ENCODE peak calls at places on chromosomes 6 and 20, in four cellular contexts. P, W, C and T are unnamed samples.
A peak's percentile ranks its signal among the peaks of the same experiment; 100 is the strongest.

GRCh38 chr6:159788757-159789376 is 535 bp downstream of the TCP1 start:
- DNase-seq in P (peak; percentile 58), W (peak; percentile 14), C (no peak), T (no peak)

GRCh38 chr20:51037499-51038110 is 14.7 kb upstream of the KCNG1 start:
- DNase-seq in P (no peak), W (no peak), C (no peak), T (no peak)

GRCh38 chr6:34391023-34391485 is 1.4 kb downstream of the NUDT3 start:
- DNase-seq in P (peak; percentile 68), W (no peak), C (no peak), T (peak; percentile 66)

GRCh38 chr20:1165521-1165920 is 19.3 kb downstream of the TMEM74B start:
- DNase-seq in P (no peak), W (no peak), C (no peak), T (no peak)

GRCh38 chr6:140779341-140779740 is 1353.4 kb upstream of the GJE1 start:
- DNase-seq in P (peak; percentile 46), W (no peak), C (no peak), T (no peak)

GRCh38 chr6:144477396-144477795 is 192.3 kb downstream of the UTRN start:
- DNase-seq in P (no peak), W (no peak), C (no peak), T (peak; percentile 35)

GRCh38 chr20:38870733-38871559 is 55.3 kb upstream of the FAM83D start:
- DNase-seq in P (peak; percentile 25), W (peak; percentile 30), C (no peak), T (no peak)

GRCh38 chr20:63702036-63702665 is 5.6 kb downstream of the ARFRP1 start:
- DNase-seq in P (no peak), W (no peak), C (no peak), T (no peak)

GRCh38 chr6:2221724-2222274 is 23.6 kb downstream of the GMDS start:
- DNase-seq in P (no peak), W (no peak), C (no peak), T (no peak)

GRCh38 chr20:52783769-52784168 is 188.4 kb upstream of the TSHZ2 start:
- DNase-seq in P (no peak), W (no peak), C (no peak), T (no peak)

GRCh38 chr20:38873050-38873581 is 53.1 kb upstream of the FAM83D start:
- DNase-seq in P (no peak), W (peak; percentile 60), C (peak; percentile 73), T (no peak)

GRCh38 chr6:43083041-43083669 is 7.0 kb downstream of the PTK7 start:
- DNase-seq in P (no peak), W (no peak), C (no peak), T (no peak)

GRCh38 chr20:18090477-18090876 is 32.8 kb upstream of the OVOL2 start:
- DNase-seq in P (no peak), W (no peak), C (no peak), T (no peak)

GRCh38 chr6:79810153-79810806 is 137.1 kb downstream of the ELOVL4 start:
- DNase-seq in P (no peak), W (no peak), C (no peak), T (no peak)

GRCh38 chr6:150267686-150268561 is 100.9 kb upstream of the IYD start:
- DNase-seq in P (peak; percentile 86), W (no peak), C (no peak), T (peak; percentile 52)

GRCh38 chr20:32626859-32627636 is 41.9 kb upstream of the NOL4L start:
- DNase-seq in P (no peak), W (no peak), C (no peak), T (no peak)

GRCh38 chr20:59161626-59162170 is 1.9 kb upstream of the ZNF831 start:
- DNase-seq in P (no peak), W (no peak), C (peak; percentile 70), T (no peak)

GRCh38 chr20:23928788-23929187 is 49.2 kb upstream of the CST5 start:
- DNase-seq in P (no peak), W (peak; percentile 21), C (peak; percentile 35), T (no peak)

GRCh38 chr20:48275737-48276342 is 490.6 kb upstream of the SULF2 start:
- DNase-seq in P (no peak), W (no peak), C (no peak), T (no peak)

GRCh38 chr6:150249261-150249660 is 106.4 kb downstream of the PPP1R14C start:
- DNase-seq in P (peak; percentile 30), W (no peak), C (no peak), T (no peak)

GRCh38 chr6:43396408-43397149 is 27.1 kb upstream of the ZNF318 start:
- DNase-seq in P (no peak), W (no peak), C (no peak), T (no peak)

GRCh38 chr6:84633771-84634170 is 130.6 kb downstream of the TBX18 start:
- DNase-seq in P (no peak), W (no peak), C (no peak), T (no peak)

GRCh38 chr6:108944707-108945685 is 96.8 kb downstream of the ARMC2 start:
- DNase-seq in P (peak; percentile 84), W (no peak), C (no peak), T (peak; percentile 97)

GRCh38 chr20:32203556-32204484 is 3.7 kb downstream of the PLAGL2 start:
- DNase-seq in P (no peak), W (no peak), C (no peak), T (no peak)

GRCh38 chr20:42846784-42847490 is 342.8 kb downstream of the PTPRT start:
- DNase-seq in P (no peak), W (no peak), C (no peak), T (no peak)

GRCh38 chr6:15870354-15871043 is 207.7 kb upstream of the DTNBP1 start:
- DNase-seq in P (peak; percentile 30), W (no peak), C (no peak), T (no peak)

GRCh38 chr6:67558985-67559384 is 1076.1 kb upstream of the ADGRB3 start:
- DNase-seq in P (no peak), W (no peak), C (no peak), T (no peak)

GRCh38 chr6:32973144-32973854 is 4.9 kb downstream of the BRD2 start:
- DNase-seq in P (peak; percentile 48), W (peak; percentile 59), C (peak; percentile 55), T (no peak)

GRCh38 chr6:31495580-31495979 is 2.4 kb upstream of the MICB start:
- DNase-seq in P (peak; percentile 78), W (no peak), C (no peak), T (no peak)

GRCh38 chr6:129843573-129843972 is 17.5 kb downstream of the TMEM244 start:
- DNase-seq in P (peak; percentile 54), W (no peak), C (no peak), T (no peak)

GRCh38 chr6:106102034-106102433 is 15.9 kb downstream of the PRDM1 start:
- DNase-seq in P (no peak), W (no peak), C (no peak), T (no peak)

GRCh38 chr20:48456361-48457184 is 371.2 kb downstream of the PREX1 start:
- DNase-seq in P (no peak), W (no peak), C (no peak), T (no peak)